ENCODE peak calls at places on chromosomes 5 and 9, in five cellular contexts. Z is epithelial cell of prostate; A is effector memory CD4-positive, alpha-beta T cell; C is RCC 7860; O is LoVo. Q is an unnamed sample.

GRCh38 chr5:141412853-141413539 is at the start of gene PCDHGA10:
- DNase-seq in Z (no peak), A (no peak), C (peak; percentile 56), O (peak; percentile 71), Q (peak; percentile 65)

GRCh38 chr9:129446828-129447550 is 173.9 kb downstream of the C9orf50 start:
- DNase-seq in Z (no peak), A (no peak), C (no peak), O (no peak), Q (no peak)

GRCh38 chr5:167671176-167671575 is 620.3 kb upstream of the WWC1 start:
- DNase-seq in Z (peak; percentile 37), A (no peak), C (no peak), O (no peak), Q (no peak)

GRCh38 chr9:114989600-114990410 is 59.4 kb upstream of the TNFSF8 start:
- DNase-seq in Z (no peak), A (no peak), C (no peak), O (no peak), Q (peak; percentile 52)

GRCh38 chr5:95390812-95391492 is at the start of gene FAM81B:
- DNase-seq in Z (no peak), A (no peak), C (no peak), O (no peak), Q (no peak)

GRCh38 chr9:23636199-23636598 is 189.8 kb downstream of the ELAVL2 start:
- DNase-seq in Z (no peak), A (no peak), C (no peak), O (no peak), Q (no peak)

GRCh38 chr9:127568971-127569818 is 42.9 kb upstream of the STXBP1 start:
- DNase-seq in Z (no peak), A (peak; percentile 76), C (peak; percentile 59), O (peak; percentile 79), Q (peak; percentile 63)

GRCh38 chr9:6829027-6829426 is 71.3 kb downstream of the KDM4C start:
- DNase-seq in Z (peak; percentile 12), A (no peak), C (no peak), O (no peak), Q (no peak)

GRCh38 chr5:147712583-147712982 is 69.9 kb downstream of the JAKMIP2 start:
- DNase-seq in Z (no peak), A (no peak), C (no peak), O (no peak), Q (no peak)

GRCh38 chr5:124274949-124275348 is 471.5 kb downstream of the ZNF608 start:
- DNase-seq in Z (no peak), A (no peak), C (peak; percentile 65), O (peak; percentile 40), Q (no peak)

GRCh38 chr9:90556897-90557296 is 85.7 kb downstream of the DIRAS2 start:
- DNase-seq in Z (no peak), A (no peak), C (peak; percentile 18), O (no peak), Q (no peak)

Q was measured in T-helper 2 cell.